ENCODE peak calls at places on chromosomes 2 and 18, in ten cellular contexts. One of them, this sample, is unnamed.

GRCh38 chr2:137658433-137658832 is 305.8 kb upstream of the HNMT start:
- DNase-seq in epithelial cell of esophagus: no peak
- DNase-seq in neural progenitor cell: no peak
- DNase-seq in left ventricle myocardium inferior: no peak
- DNase-seq in astrocyte of the spinal cord: no peak
- DNase-seq in IMR-90: no peak
- DNase-seq in psoas muscle: no peak
- DNase-seq in tibial nerve: no peak
- DNase-seq in fibroblast of villous mesenchyme: no peak
- DNase-seq in cardiac fibroblast: no peak
- DNase-seq in this sample: no peak

GRCh38 chr2:168449419-168449818 is 6.7 kb upstream of the CERS6 start:
- DNase-seq in epithelial cell of esophagus: no peak
- DNase-seq in neural progenitor cell: no peak
- DNase-seq in left ventricle myocardium inferior: no peak
- DNase-seq in astrocyte of the spinal cord: peak
- DNase-seq in IMR-90: no peak
- DNase-seq in psoas muscle: no peak
- DNase-seq in tibial nerve: no peak
- DNase-seq in fibroblast of villous mesenchyme: no peak
- DNase-seq in cardiac fibroblast: peak
- DNase-seq in this sample: no peak

GRCh38 chr2:144519597-144519933 is 354 bp downstream of the ZEB2 start:
- DNase-seq in epithelial cell of esophagus: no peak
- DNase-seq in neural progenitor cell: no peak
- DNase-seq in left ventricle myocardium inferior: no peak
- DNase-seq in astrocyte of the spinal cord: no peak
- DNase-seq in IMR-90: no peak
- DNase-seq in psoas muscle: no peak
- DNase-seq in tibial nerve: no peak
- DNase-seq in fibroblast of villous mesenchyme: no peak
- DNase-seq in cardiac fibroblast: no peak
- DNase-seq in this sample: no peak

GRCh38 chr2:110674620-110675555 is 3.0 kb downstream of the BUB1 start:
- DNase-seq in epithelial cell of esophagus: peak
- DNase-seq in neural progenitor cell: no peak
- DNase-seq in left ventricle myocardium inferior: no peak
- DNase-seq in astrocyte of the spinal cord: peak
- DNase-seq in IMR-90: peak
- DNase-seq in psoas muscle: peak
- DNase-seq in tibial nerve: no peak
- DNase-seq in fibroblast of villous mesenchyme: peak
- DNase-seq in cardiac fibroblast: peak
- DNase-seq in this sample: no peak

GRCh38 chr2:24206714-24207113 is 31.9 kb downstream of the FAM228A start:
- DNase-seq in epithelial cell of esophagus: no peak
- DNase-seq in neural progenitor cell: no peak
- DNase-seq in left ventricle myocardium inferior: no peak
- DNase-seq in astrocyte of the spinal cord: no peak
- DNase-seq in IMR-90: no peak
- DNase-seq in psoas muscle: no peak
- DNase-seq in tibial nerve: no peak
- DNase-seq in fibroblast of villous mesenchyme: no peak
- DNase-seq in cardiac fibroblast: no peak
- DNase-seq in this sample: peak

GRCh38 chr2:69718338-69718965 is 23.5 kb upstream of the ANXA4 start:
- DNase-seq in epithelial cell of esophagus: peak
- DNase-seq in neural progenitor cell: no peak
- DNase-seq in left ventricle myocardium inferior: no peak
- DNase-seq in astrocyte of the spinal cord: no peak
- DNase-seq in IMR-90: no peak
- DNase-seq in psoas muscle: no peak
- DNase-seq in tibial nerve: no peak
- DNase-seq in fibroblast of villous mesenchyme: no peak
- DNase-seq in cardiac fibroblast: no peak
- DNase-seq in this sample: no peak

GRCh38 chr2:118971245-118972122 is 29.5 kb downstream of the MARCO start:
- DNase-seq in epithelial cell of esophagus: peak
- DNase-seq in neural progenitor cell: no peak
- DNase-seq in left ventricle myocardium inferior: no peak
- DNase-seq in astrocyte of the spinal cord: no peak
- DNase-seq in IMR-90: no peak
- DNase-seq in psoas muscle: no peak
- DNase-seq in tibial nerve: no peak
- DNase-seq in fibroblast of villous mesenchyme: no peak
- DNase-seq in cardiac fibroblast: no peak
- DNase-seq in this sample: no peak

GRCh38 chr2:215601990-215602721 is 166.3 kb upstream of the FN1 start:
- DNase-seq in epithelial cell of esophagus: no peak
- DNase-seq in neural progenitor cell: no peak
- DNase-seq in left ventricle myocardium inferior: no peak
- DNase-seq in astrocyte of the spinal cord: peak
- DNase-seq in IMR-90: peak
- DNase-seq in psoas muscle: no peak
- DNase-seq in tibial nerve: no peak
- DNase-seq in fibroblast of villous mesenchyme: no peak
- DNase-seq in cardiac fibroblast: peak
- DNase-seq in this sample: no peak

GRCh38 chr2:30662268-30663131 is 144.7 kb downstream of the CAPN13 start:
- DNase-seq in epithelial cell of esophagus: peak
- DNase-seq in neural progenitor cell: no peak
- DNase-seq in left ventricle myocardium inferior: no peak
- DNase-seq in astrocyte of the spinal cord: peak
- DNase-seq in IMR-90: peak
- DNase-seq in psoas muscle: no peak
- DNase-seq in tibial nerve: no peak
- DNase-seq in fibroblast of villous mesenchyme: no peak
- DNase-seq in cardiac fibroblast: no peak
- DNase-seq in this sample: peak

GRCh38 chr2:157229572-157229971 is 27.9 kb upstream of the GALNT5 start:
- DNase-seq in epithelial cell of esophagus: peak
- DNase-seq in neural progenitor cell: no peak
- DNase-seq in left ventricle myocardium inferior: no peak
- DNase-seq in astrocyte of the spinal cord: peak
- DNase-seq in IMR-90: peak
- DNase-seq in psoas muscle: no peak
- DNase-seq in tibial nerve: no peak
- DNase-seq in fibroblast of villous mesenchyme: peak
- DNase-seq in cardiac fibroblast: peak
- DNase-seq in this sample: no peak

GRCh38 chr2:20103514-20103913 is 52.1 kb upstream of the LAPTM4A start:
- DNase-seq in epithelial cell of esophagus: peak
- DNase-seq in neural progenitor cell: no peak
- DNase-seq in left ventricle myocardium inferior: no peak
- DNase-seq in astrocyte of the spinal cord: no peak
- DNase-seq in IMR-90: peak
- DNase-seq in psoas muscle: no peak
- DNase-seq in tibial nerve: no peak
- DNase-seq in fibroblast of villous mesenchyme: peak
- DNase-seq in cardiac fibroblast: peak
- DNase-seq in this sample: no peak

GRCh38 chr18:69574401-69574800 is 173.7 kb downstream of the DOK6 start:
- DNase-seq in epithelial cell of esophagus: no peak
- DNase-seq in neural progenitor cell: no peak
- DNase-seq in left ventricle myocardium inferior: no peak
- DNase-seq in astrocyte of the spinal cord: no peak
- DNase-seq in IMR-90: no peak
- DNase-seq in psoas muscle: no peak
- DNase-seq in tibial nerve: no peak
- DNase-seq in fibroblast of villous mesenchyme: no peak
- DNase-seq in cardiac fibroblast: peak
- DNase-seq in this sample: no peak

GRCh38 chr2:86017901-86018896 is 87.5 kb downstream of the POLR1A start:
- DNase-seq in epithelial cell of esophagus: peak
- DNase-seq in neural progenitor cell: no peak
- DNase-seq in left ventricle myocardium inferior: peak
- DNase-seq in astrocyte of the spinal cord: no peak
- DNase-seq in IMR-90: peak
- DNase-seq in psoas muscle: peak
- DNase-seq in tibial nerve: no peak
- DNase-seq in fibroblast of villous mesenchyme: peak
- DNase-seq in cardiac fibroblast: no peak
- DNase-seq in this sample: peak

GRCh38 chr2:98936133-98936916 is at the start of gene CRACDL:
- DNase-seq in epithelial cell of esophagus: peak
- DNase-seq in neural progenitor cell: peak
- DNase-seq in left ventricle myocardium inferior: no peak
- DNase-seq in astrocyte of the spinal cord: no peak
- DNase-seq in IMR-90: no peak
- DNase-seq in psoas muscle: no peak
- DNase-seq in tibial nerve: no peak
- DNase-seq in fibroblast of villous mesenchyme: no peak
- DNase-seq in cardiac fibroblast: no peak
- DNase-seq in this sample: no peak
- TF ChIP-seq CTCF in epithelial cell of esophagus: no peak
- TF ChIP-seq CTCF in neural progenitor cell: peak
- TF ChIP-seq CTCF in left ventricle myocardium inferior: no peak
- TF ChIP-seq CTCF in astrocyte of the spinal cord: no peak
- TF ChIP-seq CTCF in IMR-90: no peak
- TF ChIP-seq CTCF in psoas muscle: no peak
- TF ChIP-seq CTCF in tibial nerve: no peak
- TF ChIP-seq CTCF in fibroblast of villous mesenchyme: no peak
- TF ChIP-seq CTCF in cardiac fibroblast: no peak
- TF ChIP-seq CTCF in this sample: no peak

GRCh38 chr18:13797157-13797611 is 26.8 kb upstream of the MC5R start:
- DNase-seq in epithelial cell of esophagus: peak
- DNase-seq in neural progenitor cell: no peak
- DNase-seq in left ventricle myocardium inferior: no peak
- DNase-seq in astrocyte of the spinal cord: peak
- DNase-seq in IMR-90: no peak
- DNase-seq in psoas muscle: no peak
- DNase-seq in tibial nerve: no peak
- DNase-seq in fibroblast of villous mesenchyme: no peak
- DNase-seq in cardiac fibroblast: no peak
- DNase-seq in this sample: no peak

GRCh38 chr18:13799396-13799795 is 24.6 kb upstream of the MC5R start:
- DNase-seq in epithelial cell of esophagus: no peak
- DNase-seq in neural progenitor cell: no peak
- DNase-seq in left ventricle myocardium inferior: no peak
- DNase-seq in astrocyte of the spinal cord: no peak
- DNase-seq in IMR-90: no peak
- DNase-seq in psoas muscle: no peak
- DNase-seq in tibial nerve: no peak
- DNase-seq in fibroblast of villous mesenchyme: no peak
- DNase-seq in cardiac fibroblast: no peak
- DNase-seq in this sample: no peak

GRCh38 chr18:13804305-13804704 is 19.6 kb upstream of the MC5R start:
- DNase-seq in epithelial cell of esophagus: no peak
- DNase-seq in neural progenitor cell: no peak
- DNase-seq in left ventricle myocardium inferior: no peak
- DNase-seq in astrocyte of the spinal cord: no peak
- DNase-seq in IMR-90: no peak
- DNase-seq in psoas muscle: no peak
- DNase-seq in tibial nerve: no peak
- DNase-seq in fibroblast of villous mesenchyme: no peak
- DNase-seq in cardiac fibroblast: no peak
- DNase-seq in this sample: peak

GRCh38 chr18:13800505-13801259 is 23.3 kb upstream of the MC5R start:
- DNase-seq in epithelial cell of esophagus: peak
- DNase-seq in neural progenitor cell: peak
- DNase-seq in left ventricle myocardium inferior: peak
- DNase-seq in astrocyte of the spinal cord: peak
- DNase-seq in IMR-90: peak
- DNase-seq in psoas muscle: peak
- DNase-seq in tibial nerve: no peak
- DNase-seq in fibroblast of villous mesenchyme: peak
- DNase-seq in cardiac fibroblast: peak
- DNase-seq in this sample: no peak

GRCh38 chr18:13801260-13801601 is 22.7 kb upstream of the MC5R start:
- DNase-seq in epithelial cell of esophagus: no peak
- DNase-seq in neural progenitor cell: no peak
- DNase-seq in left ventricle myocardium inferior: no peak
- DNase-seq in astrocyte of the spinal cord: no peak
- DNase-seq in IMR-90: no peak
- DNase-seq in psoas muscle: no peak
- DNase-seq in tibial nerve: no peak
- DNase-seq in fibroblast of villous mesenchyme: no peak
- DNase-seq in cardiac fibroblast: no peak
- DNase-seq in this sample: no peak
- H3K4me3 ChIP-seq in epithelial cell of esophagus: peak
- H3K4me3 ChIP-seq in neural progenitor cell: peak
- H3K4me3 ChIP-seq in left ventricle myocardium inferior: peak
- H3K4me3 ChIP-seq in astrocyte of the spinal cord: no peak
- H3K4me3 ChIP-seq in IMR-90: peak
- H3K4me3 ChIP-seq in psoas muscle: peak
- H3K4me3 ChIP-seq in tibial nerve: peak
- H3K4me3 ChIP-seq in fibroblast of villous mesenchyme: peak
- H3K4me3 ChIP-seq in cardiac fibroblast: peak
- H3K4me3 ChIP-seq in this sample: no peak

GRCh38 chr2:636649-637405 is 40.4 kb downstream of the TMEM18 start:
- DNase-seq in epithelial cell of esophagus: peak
- DNase-seq in neural progenitor cell: peak
- DNase-seq in left ventricle myocardium inferior: peak
- DNase-seq in astrocyte of the spinal cord: peak
- DNase-seq in IMR-90: peak
- DNase-seq in psoas muscle: peak
- DNase-seq in tibial nerve: peak
- DNase-seq in fibroblast of villous mesenchyme: peak
- DNase-seq in cardiac fibroblast: peak
- DNase-seq in this sample: peak
- TF ChIP-seq CTCF in epithelial cell of esophagus: peak
- TF ChIP-seq CTCF in neural progenitor cell: peak
- TF ChIP-seq CTCF in left ventricle myocardium inferior: peak
- TF ChIP-seq CTCF in astrocyte of the spinal cord: peak
- TF ChIP-seq CTCF in IMR-90: peak
- TF ChIP-seq CTCF in psoas muscle: peak
- TF ChIP-seq CTCF in tibial nerve: peak
- TF ChIP-seq CTCF in fibroblast of villous mesenchyme: peak
- TF ChIP-seq CTCF in cardiac fibroblast: peak
- TF ChIP-seq CTCF in this sample: no peak

GRCh38 chr18:77047803-77048419 is 84.7 kb downstream of the MBP start:
- DNase-seq in epithelial cell of esophagus: no peak
- DNase-seq in neural progenitor cell: no peak
- DNase-seq in left ventricle myocardium inferior: no peak
- DNase-seq in astrocyte of the spinal cord: no peak
- DNase-seq in IMR-90: no peak
- DNase-seq in psoas muscle: no peak
- DNase-seq in tibial nerve: no peak
- DNase-seq in fibroblast of villous mesenchyme: no peak
- DNase-seq in cardiac fibroblast: no peak
- DNase-seq in this sample: no peak

GRCh38 chr18:77046994-77047393 is 85.6 kb downstream of the MBP start:
- DNase-seq in epithelial cell of esophagus: no peak
- DNase-seq in neural progenitor cell: no peak
- DNase-seq in left ventricle myocardium inferior: no peak
- DNase-seq in astrocyte of the spinal cord: no peak
- DNase-seq in IMR-90: no peak
- DNase-seq in psoas muscle: no peak
- DNase-seq in tibial nerve: no peak
- DNase-seq in fibroblast of villous mesenchyme: no peak
- DNase-seq in cardiac fibroblast: no peak
- DNase-seq in this sample: no peak

GRCh38 chr18:77044866-77045664 is 87.5 kb downstream of the MBP start:
- DNase-seq in epithelial cell of esophagus: no peak
- DNase-seq in neural progenitor cell: no peak
- DNase-seq in left ventricle myocardium inferior: no peak
- DNase-seq in astrocyte of the spinal cord: no peak
- DNase-seq in IMR-90: no peak
- DNase-seq in psoas muscle: no peak
- DNase-seq in tibial nerve: no peak
- DNase-seq in fibroblast of villous mesenchyme: no peak
- DNase-seq in cardiac fibroblast: no peak
- DNase-seq in this sample: peak

GRCh38 chr18:77045682-77046081 is 86.9 kb downstream of the MBP start:
- DNase-seq in epithelial cell of esophagus: no peak
- DNase-seq in neural progenitor cell: no peak
- DNase-seq in left ventricle myocardium inferior: no peak
- DNase-seq in astrocyte of the spinal cord: no peak
- DNase-seq in IMR-90: no peak
- DNase-seq in psoas muscle: no peak
- DNase-seq in tibial nerve: no peak
- DNase-seq in fibroblast of villous mesenchyme: no peak
- DNase-seq in cardiac fibroblast: no peak
- DNase-seq in this sample: peak

GRCh38 chr18:77046409-77046808 is 86.2 kb downstream of the MBP start:
- DNase-seq in epithelial cell of esophagus: no peak
- DNase-seq in neural progenitor cell: no peak
- DNase-seq in left ventricle myocardium inferior: no peak
- DNase-seq in astrocyte of the spinal cord: no peak
- DNase-seq in IMR-90: no peak
- DNase-seq in psoas muscle: no peak
- DNase-seq in tibial nerve: no peak
- DNase-seq in fibroblast of villous mesenchyme: no peak
- DNase-seq in cardiac fibroblast: no peak
- DNase-seq in this sample: no peak
- H3K4me3 ChIP-seq in epithelial cell of esophagus: no peak
- H3K4me3 ChIP-seq in neural progenitor cell: no peak
- H3K4me3 ChIP-seq in left ventricle myocardium inferior: no peak
- H3K4me3 ChIP-seq in astrocyte of the spinal cord: no peak
- H3K4me3 ChIP-seq in IMR-90: no peak
- H3K4me3 ChIP-seq in psoas muscle: no peak
- H3K4me3 ChIP-seq in tibial nerve: no peak
- H3K4me3 ChIP-seq in fibroblast of villous mesenchyme: no peak
- H3K4me3 ChIP-seq in cardiac fibroblast: no peak
- H3K4me3 ChIP-seq in this sample: no peak

This sample was measured in lower leg skin.